ENCODE peak calls at places on chromosomes 11 and 22, in five cellular contexts. V, M, R, X and J are unnamed samples.

GRCh38 chr11:104015649-104016415 is 20.6 kb upstream of the DDI1 start:
- DNase-seq in V (no peak), M (no peak), R (no peak), X (no peak), J (no peak)

GRCh38 chr11:119339581-119340334 is 925 bp downstream of the C1QTNF5 start:
- DNase-seq in V (peak), M (peak), R (no peak), X (no peak), J (no peak)

GRCh38 chr22:45908961-45909360 is 68.0 kb downstream of the WNT7B start:
- DNase-seq in V (no peak), M (no peak), R (no peak), X (no peak), J (no peak)

GRCh38 chr22:48811885-48812284 is 1015.8 kb downstream of the BRD1 start:
- DNase-seq in V (no peak), M (no peak), R (no peak), X (no peak), J (no peak)

GRCh38 chr11:2590951-2591754 is 108.6 kb downstream of the KCNQ1OT1 start:
- DNase-seq in V (no peak), M (no peak), R (no peak), X (no peak), J (no peak)

GRCh38 chr11:56700242-56700918 is 1.5 kb downstream of the OR9G1 start:
- DNase-seq in V (no peak), M (no peak), R (no peak), X (no peak), J (no peak)

GRCh38 chr11:66159585-66159984 is 89.5 kb downstream of the PACS1 start:
- DNase-seq in V (no peak), M (no peak), R (no peak), X (no peak), J (no peak)

GRCh38 chr11:95150977-95151684 is 61.5 kb downstream of the ENDOD1 start:
- DNase-seq in V (peak), M (peak), R (no peak), X (peak), J (peak)

GRCh38 chr11:68340003-68340767 is 27.8 kb downstream of the LRP5 start:
- DNase-seq in V (no peak), M (no peak), R (no peak), X (no peak), J (no peak)